ENCODE peak calls at places on chromosomes 3 and 15, in six cellular contexts. One of them, this sample, is unnamed.

GRCh38 chr3:109927726-109928125 is 590.4 kb upstream of the DPPA4 start:
- DNase-seq in adrenal gland: no peak
- DNase-seq in OCI-LY7: no peak
- DNase-seq in upper lobe of right lung: no peak
- DNase-seq in neuronal stem cell: no peak
- DNase-seq in A549: no peak
- DNase-seq in this sample: no peak

GRCh38 chr15:38217181-38217580 is 35.5 kb upstream of the SPRED1 start:
- DNase-seq in A549: no peak
- DNase-seq in neuronal stem cell: no peak
- DNase-seq in upper lobe of right lung: no peak
- DNase-seq in OCI-LY7: peak; percentile 33
- DNase-seq in adrenal gland: no peak
- DNase-seq in this sample: no peak

GRCh38 chr3:114928989-114929620 is 218.0 kb downstream of the ZBTB20 start:
- DNase-seq in upper lobe of right lung: no peak
- DNase-seq in adrenal gland: no peak
- DNase-seq in OCI-LY7: no peak
- DNase-seq in A549: no peak
- DNase-seq in neuronal stem cell: no peak
- DNase-seq in this sample: no peak

GRCh38 chr15:95017950-95018349 is 786.6 kb downstream of the MCTP2 start:
- DNase-seq in A549: no peak
- DNase-seq in adrenal gland: peak; percentile 29
- DNase-seq in OCI-LY7: no peak
- DNase-seq in neuronal stem cell: no peak
- DNase-seq in upper lobe of right lung: no peak
- DNase-seq in this sample: no peak

GRCh38 chr3:77967621-77968020 is 927.7 kb downstream of the ROBO2 start:
- DNase-seq in A549: no peak
- DNase-seq in upper lobe of right lung: no peak
- DNase-seq in neuronal stem cell: no peak
- DNase-seq in OCI-LY7: no peak
- DNase-seq in adrenal gland: no peak
- DNase-seq in this sample: no peak

GRCh38 chr15:41693757-41694156 is 33.6 kb downstream of the MGA start:
- DNase-seq in upper lobe of right lung: no peak
- DNase-seq in adrenal gland: no peak
- DNase-seq in A549: no peak
- DNase-seq in OCI-LY7: no peak
- DNase-seq in neuronal stem cell: no peak
- DNase-seq in this sample: no peak

GRCh38 chr3:171753665-171754408 is 56.4 kb downstream of the PLD1 start:
- DNase-seq in A549: no peak
- DNase-seq in adrenal gland: no peak
- DNase-seq in upper lobe of right lung: no peak
- DNase-seq in OCI-LY7: no peak
- DNase-seq in neuronal stem cell: no peak
- DNase-seq in this sample: no peak

GRCh38 chr3:171789759-171790505 is 20.4 kb downstream of the PLD1 start:
- DNase-seq in A549: no peak
- DNase-seq in OCI-LY7: no peak
- DNase-seq in neuronal stem cell: no peak
- DNase-seq in upper lobe of right lung: no peak
- DNase-seq in adrenal gland: no peak
- DNase-seq in this sample: peak; percentile 71

GRCh38 chr3:174035317-174035886 is 637.9 kb downstream of the NLGN1 start:
- DNase-seq in neuronal stem cell: no peak
- DNase-seq in A549: no peak
- DNase-seq in upper lobe of right lung: no peak
- DNase-seq in OCI-LY7: no peak
- DNase-seq in adrenal gland: no peak
- DNase-seq in this sample: no peak

GRCh38 chr3:184540777-184541681 is 20.6 kb upstream of the EPHB3 start:
- DNase-seq in A549: peak; percentile 36
- DNase-seq in OCI-LY7: peak; percentile 63
- DNase-seq in upper lobe of right lung: peak; percentile 89
- DNase-seq in neuronal stem cell: no peak
- DNase-seq in adrenal gland: peak; percentile 43
- DNase-seq in this sample: peak; percentile 90

GRCh38 chr15:40902605-40903561 is 8.6 kb downstream of the VPS18 start:
- DNase-seq in upper lobe of right lung: peak; percentile 84
- DNase-seq in adrenal gland: peak; percentile 64
- DNase-seq in neuronal stem cell: no peak
- DNase-seq in OCI-LY7: peak; percentile 80
- DNase-seq in A549: no peak
- DNase-seq in this sample: no peak

GRCh38 chr15:63491979-63492378 is 12.4 kb upstream of the USP3 start:
- DNase-seq in upper lobe of right lung: no peak
- DNase-seq in adrenal gland: no peak
- DNase-seq in A549: no peak
- DNase-seq in OCI-LY7: no peak
- DNase-seq in neuronal stem cell: no peak
- DNase-seq in this sample: peak; percentile 33

GRCh38 chr3:178083906-178084823 is 452.1 kb upstream of the KCNMB2 start:
- DNase-seq in upper lobe of right lung: no peak
- DNase-seq in A549: peak; percentile 13
- DNase-seq in OCI-LY7: no peak
- DNase-seq in neuronal stem cell: peak; percentile 37
- DNase-seq in adrenal gland: peak; percentile 23
- DNase-seq in this sample: no peak

GRCh38 chr15:28955160-28955502 is 69.4 kb downstream of the APBA2 start:
- DNase-seq in upper lobe of right lung: no peak
- DNase-seq in neuronal stem cell: no peak
- DNase-seq in OCI-LY7: peak; percentile 50
- DNase-seq in adrenal gland: no peak
- DNase-seq in A549: no peak
- DNase-seq in this sample: no peak

GRCh38 chr15:99155961-99156443 is 51.1 kb downstream of the SYNM start:
- DNase-seq in OCI-LY7: no peak
- DNase-seq in adrenal gland: no peak
- DNase-seq in upper lobe of right lung: no peak
- DNase-seq in neuronal stem cell: no peak
- DNase-seq in A549: no peak
- DNase-seq in this sample: no peak

GRCh38 chr3:99365979-99366378 is 272.4 kb upstream of the COL8A1 start:
- DNase-seq in adrenal gland: no peak
- DNase-seq in OCI-LY7: no peak
- DNase-seq in neuronal stem cell: no peak
- DNase-seq in A549: no peak
- DNase-seq in upper lobe of right lung: no peak
- DNase-seq in this sample: no peak

GRCh38 chr3:160395297-160395696 is 3.7 kb downstream of the IFT80 start:
- DNase-seq in upper lobe of right lung: no peak
- DNase-seq in adrenal gland: no peak
- DNase-seq in OCI-LY7: no peak
- DNase-seq in A549: no peak
- DNase-seq in neuronal stem cell: no peak
- DNase-seq in this sample: peak; percentile 34

GRCh38 chr3:13017361-13018038 is 55.7 kb downstream of the IQSEC1 start:
- DNase-seq in adrenal gland: peak; percentile 67
- DNase-seq in neuronal stem cell: no peak
- DNase-seq in A549: no peak
- DNase-seq in OCI-LY7: no peak
- DNase-seq in upper lobe of right lung: no peak
- DNase-seq in this sample: no peak

DNA sequence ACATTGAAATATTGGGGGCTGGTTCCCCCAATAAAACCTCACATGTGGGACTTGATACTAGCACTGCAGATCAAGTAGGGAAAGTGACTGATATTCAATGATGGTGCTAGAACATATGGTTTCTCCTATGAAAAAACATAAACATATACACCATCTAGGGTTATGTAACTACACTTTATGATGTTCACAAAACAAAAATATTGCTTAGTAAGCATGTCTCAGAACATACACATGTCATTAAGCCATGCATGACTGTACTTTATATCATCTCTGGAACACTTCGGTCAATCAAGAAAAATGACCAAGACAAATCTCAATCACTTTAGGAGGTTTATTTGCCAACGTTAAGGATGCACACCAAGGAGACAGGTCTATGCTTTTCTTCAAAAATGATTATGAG is 57.4 kb downstream of the ZNF717 start:
- DNase-seq in neuronal stem cell: no peak
- DNase-seq in A549: no peak
- DNase-seq in OCI-LY7: no peak
- DNase-seq in adrenal gland: no peak
- DNase-seq in upper lobe of right lung: no peak
- DNase-seq in this sample: no peak
- H3K9me3 ChIP-seq in neuronal stem cell: no peaks in the 10 kb centered on the region
- H3K9me3 ChIP-seq in A549: peaks cover 8% of the 10 kb centered on the region
- H3K9me3 ChIP-seq in OCI-LY7: peaks cover 3% of the 10 kb centered on the region
- H3K9me3 ChIP-seq in adrenal gland: no peaks in the 10 kb centered on the region
- H3K9me3 ChIP-seq in upper lobe of right lung: peaks cover 75% of the 10 kb centered on the region
- H3K9me3 ChIP-seq in this sample: peaks cover 11% of the 10 kb centered on the region

GRCh38 chr15:87686308-87686707 is 570.2 kb downstream of the NTRK3 start:
- DNase-seq in A549: no peak
- DNase-seq in adrenal gland: no peak
- DNase-seq in OCI-LY7: no peak
- DNase-seq in neuronal stem cell: no peak
- DNase-seq in upper lobe of right lung: no peak
- DNase-seq in this sample: no peak

GRCh38 chr15:87682527-87682926 is 574.0 kb downstream of the NTRK3 start:
- DNase-seq in neuronal stem cell: no peak
- DNase-seq in upper lobe of right lung: no peak
- DNase-seq in OCI-LY7: no peak
- DNase-seq in A549: no peak
- DNase-seq in adrenal gland: no peak
- DNase-seq in this sample: no peak

GRCh38 chr15:87680200-87680599 is 576.3 kb downstream of the NTRK3 start:
- DNase-seq in upper lobe of right lung: no peak
- DNase-seq in OCI-LY7: no peak
- DNase-seq in A549: no peak
- DNase-seq in adrenal gland: no peak
- DNase-seq in neuronal stem cell: no peak
- DNase-seq in this sample: no peak

DNA sequence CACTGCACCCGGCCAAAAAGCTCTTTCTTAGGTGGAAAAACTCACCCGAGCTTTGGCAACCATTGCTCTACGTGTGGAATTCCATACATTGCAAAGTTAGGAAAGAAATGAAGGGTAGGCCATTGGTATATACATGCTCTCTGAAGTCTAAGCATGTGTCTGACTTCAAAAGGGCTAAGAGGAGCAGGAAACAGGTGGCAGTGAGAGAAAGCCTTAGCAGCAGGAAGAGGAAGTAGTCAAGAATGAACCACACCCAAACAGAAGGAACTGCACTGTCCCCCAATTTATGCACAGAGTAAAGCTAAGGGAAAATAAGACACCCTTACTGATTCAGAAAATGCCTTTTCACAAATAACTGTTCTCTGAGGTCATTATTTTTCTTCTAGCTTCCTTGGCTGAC is 575.5 kb downstream of the NTRK3 start:
- DNase-seq in neuronal stem cell: no peak
- DNase-seq in adrenal gland: no peak
- DNase-seq in upper lobe of right lung: no peak
- DNase-seq in OCI-LY7: peak; percentile 20
- DNase-seq in A549: no peak
- DNase-seq in this sample: no peak
- H3K9me3 ChIP-seq in neuronal stem cell: no peaks in the 10 kb centered on the region
- H3K9me3 ChIP-seq in adrenal gland: no peaks in the 10 kb centered on the region
- H3K9me3 ChIP-seq in upper lobe of right lung: no peaks in the 10 kb centered on the region
- H3K9me3 ChIP-seq in OCI-LY7: no peaks in the 10 kb centered on the region
- H3K9me3 ChIP-seq in A549: peaks cover 13% of the 10 kb centered on the region
- H3K9me3 ChIP-seq in this sample: no peaks in the 10 kb centered on the region

GRCh38 chr15:25248583-25249235 is 190.1 kb downstream of the UBE3A start:
- DNase-seq in OCI-LY7: no peak
- DNase-seq in A549: no peak
- DNase-seq in adrenal gland: no peak
- DNase-seq in neuronal stem cell: no peak
- DNase-seq in upper lobe of right lung: peak; percentile 54
- DNase-seq in this sample: no peak
- H3K9me3 ChIP-seq in OCI-LY7: no peaks in the 10 kb centered on the region
- H3K9me3 ChIP-seq in A549: no peaks in the 10 kb centered on the region
- H3K9me3 ChIP-seq in adrenal gland: no peaks in the 10 kb centered on the region
- H3K9me3 ChIP-seq in neuronal stem cell: peaks cover 4% of the 10 kb centered on the region
- H3K9me3 ChIP-seq in upper lobe of right lung: no peaks in the 10 kb centered on the region
- H3K9me3 ChIP-seq in this sample: peaks cover 8% of the 10 kb centered on the region

DNA sequence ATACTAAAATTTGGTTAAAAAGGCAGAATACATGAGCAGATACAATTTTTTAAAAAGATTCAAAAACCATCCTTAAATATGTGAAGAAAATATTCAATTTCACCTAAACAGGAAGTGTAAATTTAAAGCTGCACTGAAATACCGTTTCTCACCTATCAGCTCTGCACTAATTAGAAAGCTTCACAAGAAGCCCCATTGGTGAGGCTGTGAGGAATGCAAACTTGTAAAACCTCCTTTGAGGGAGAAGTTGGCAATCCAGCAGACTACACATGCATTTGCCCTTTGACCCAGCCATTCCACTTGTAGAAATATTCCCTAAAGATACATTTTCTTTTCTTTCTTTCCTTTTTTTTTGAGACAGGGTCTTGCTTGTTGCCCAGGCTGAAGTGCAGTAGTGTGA is 18.8 kb downstream of the BLM start:
- DNase-seq in upper lobe of right lung: no peak
- DNase-seq in A549: no peak
- DNase-seq in neuronal stem cell: no peak
- DNase-seq in OCI-LY7: no peak
- DNase-seq in adrenal gland: no peak
- DNase-seq in this sample: no peak
- H3K9me3 ChIP-seq in upper lobe of right lung: no peaks in the 10 kb centered on the region
- H3K9me3 ChIP-seq in A549: peaks cover 9% of the 10 kb centered on the region
- H3K9me3 ChIP-seq in neuronal stem cell: peaks cover 16% of the 10 kb centered on the region
- H3K9me3 ChIP-seq in OCI-LY7: peaks cover 26% of the 10 kb centered on the region
- H3K9me3 ChIP-seq in adrenal gland: no peaks in the 10 kb centered on the region
- H3K9me3 ChIP-seq in this sample: no peaks in the 10 kb centered on the region

GRCh38 chr3:324423-324822 is 127.9 kb downstream of the CHL1 start:
- DNase-seq in OCI-LY7: no peak
- DNase-seq in A549: no peak
- DNase-seq in neuronal stem cell: no peak
- DNase-seq in adrenal gland: no peak
- DNase-seq in upper lobe of right lung: no peak
- DNase-seq in this sample: no peak
- H3K9me3 ChIP-seq in OCI-LY7: no peaks in the 10 kb centered on the region
- H3K9me3 ChIP-seq in A549: no peaks in the 10 kb centered on the region
- H3K9me3 ChIP-seq in neuronal stem cell: no peaks in the 10 kb centered on the region
- H3K9me3 ChIP-seq in adrenal gland: no peaks in the 10 kb centered on the region
- H3K9me3 ChIP-seq in upper lobe of right lung: no peaks in the 10 kb centered on the region
- H3K9me3 ChIP-seq in this sample: no peaks in the 10 kb centered on the region

GRCh38 chr3:145251311-145251710 is 909.7 kb downstream of the PLOD2 start:
- DNase-seq in A549: no peak
- DNase-seq in upper lobe of right lung: no peak
- DNase-seq in adrenal gland: no peak
- DNase-seq in neuronal stem cell: no peak
- DNase-seq in OCI-LY7: no peak
- DNase-seq in this sample: no peak
- H3K9me3 ChIP-seq in A549: peaks cover 3% of the 10 kb centered on the region
- H3K9me3 ChIP-seq in upper lobe of right lung: peaks cover 11% of the 10 kb centered on the region
- H3K9me3 ChIP-seq in adrenal gland: no peaks in the 10 kb centered on the region
- H3K9me3 ChIP-seq in neuronal stem cell: peaks cover 8% of the 10 kb centered on the region
- H3K9me3 ChIP-seq in OCI-LY7: peaks cover 5% of the 10 kb centered on the region
- H3K9me3 ChIP-seq in this sample: peaks cover 7% of the 10 kb centered on the region

GRCh38 chr3:69352305-69353087 is 33.4 kb downstream of the FRMD4B start:
- DNase-seq in upper lobe of right lung: no peak
- DNase-seq in OCI-LY7: no peak
- DNase-seq in adrenal gland: no peak
- DNase-seq in neuronal stem cell: no peak
- DNase-seq in A549: no peak
- DNase-seq in this sample: no peak
- H3K9me3 ChIP-seq in upper lobe of right lung: no peaks in the 10 kb centered on the region
- H3K9me3 ChIP-seq in OCI-LY7: no peaks in the 10 kb centered on the region
- H3K9me3 ChIP-seq in adrenal gland: no peaks in the 10 kb centered on the region
- H3K9me3 ChIP-seq in neuronal stem cell: no peaks in the 10 kb centered on the region
- H3K9me3 ChIP-seq in A549: no peaks in the 10 kb centered on the region
- H3K9me3 ChIP-seq in this sample: no peaks in the 10 kb centered on the region